ENCODE peak calls at places on chromosomes 13 and 19, in four cellular contexts. T is A673, D is kidney, U is endodermal cell. G is an unnamed sample. For H3K4me1, the result is how much of the 10 kb centered on the place peaks cover.

GRCh38 chr13:27997904-27998522 is 9.5 kb upstream of the URAD start:
- DNase-seq in T (peak), D (no peak), U (peak), G (peak)

GRCh38 chr19:45640849-45641273 is 1.7 kb upstream of the EML2 start:
- DNase-seq in T (no peak), D (no peak), U (peak), G (no peak)

GRCh38 chr19:38654478-38655079 is 7.1 kb downstream of the ACTN4 start:
- DNase-seq in T (no peak), D (no peak), U (peak), G (no peak)

GRCh38 chr19:16423891-16424290 is 47.9 kb downstream of the EPS15L1 start:
- DNase-seq in T (no peak), D (no peak), U (no peak), G (no peak)

GRCh38 chr19:46030861-46031550 is 8.2 kb upstream of the PGLYRP1 start:
- DNase-seq in T (no peak), D (no peak), U (peak), G (no peak)

GRCh38 chr13:51925865-51926527 is 64.2 kb downstream of the CCDC70 start:
- DNase-seq in T (no peak), D (no peak), U (no peak), G (no peak)

GRCh38 chr13:113550453-113550852 is 34.1 kb upstream of the TFDP1 start:
- DNase-seq in T (no peak), D (peak), U (peak), G (no peak)

GRCh38 chr19:6668696-6669095 is 1.3 kb downstream of the TNFSF14 start:
- DNase-seq in T (no peak), D (no peak), U (no peak), G (no peak)

GRCh38 chr13:108816381-108816780 is 187.0 kb downstream of the MYO16 start:
- DNase-seq in T (no peak), D (no peak), U (no peak), G (no peak)

GRCh38 chr19:5694167-5694951 is 4.3 kb downstream of the RPL36 start:
- DNase-seq in T (no peak), D (no peak), U (peak), G (no peak)

GRCh38 chr19:41649827-41650226 is 23.0 kb upstream of the CEACAM4 start:
- DNase-seq in T (no peak), D (no peak), U (no peak), G (no peak)

GRCh38 chr19:290539-291521 is at the start of gene PLPP2:
- DNase-seq in T (no peak), D (no peak), U (peak), G (no peak)

GRCh38 chr19:291561-292280 is 518 bp upstream of the PLPP2 start:
- DNase-seq in T (peak), D (no peak), U (peak), G (no peak)

GRCh38 chr19:287381-287871 is 3.8 kb downstream of the PLPP2 start:
- DNase-seq in T (no peak), D (no peak), U (peak), G (no peak)

GRCh38 chr19:288911-289310 is 2.3 kb downstream of the PLPP2 start:
- DNase-seq in T (no peak), D (no peak), U (peak), G (no peak)

DNA sequence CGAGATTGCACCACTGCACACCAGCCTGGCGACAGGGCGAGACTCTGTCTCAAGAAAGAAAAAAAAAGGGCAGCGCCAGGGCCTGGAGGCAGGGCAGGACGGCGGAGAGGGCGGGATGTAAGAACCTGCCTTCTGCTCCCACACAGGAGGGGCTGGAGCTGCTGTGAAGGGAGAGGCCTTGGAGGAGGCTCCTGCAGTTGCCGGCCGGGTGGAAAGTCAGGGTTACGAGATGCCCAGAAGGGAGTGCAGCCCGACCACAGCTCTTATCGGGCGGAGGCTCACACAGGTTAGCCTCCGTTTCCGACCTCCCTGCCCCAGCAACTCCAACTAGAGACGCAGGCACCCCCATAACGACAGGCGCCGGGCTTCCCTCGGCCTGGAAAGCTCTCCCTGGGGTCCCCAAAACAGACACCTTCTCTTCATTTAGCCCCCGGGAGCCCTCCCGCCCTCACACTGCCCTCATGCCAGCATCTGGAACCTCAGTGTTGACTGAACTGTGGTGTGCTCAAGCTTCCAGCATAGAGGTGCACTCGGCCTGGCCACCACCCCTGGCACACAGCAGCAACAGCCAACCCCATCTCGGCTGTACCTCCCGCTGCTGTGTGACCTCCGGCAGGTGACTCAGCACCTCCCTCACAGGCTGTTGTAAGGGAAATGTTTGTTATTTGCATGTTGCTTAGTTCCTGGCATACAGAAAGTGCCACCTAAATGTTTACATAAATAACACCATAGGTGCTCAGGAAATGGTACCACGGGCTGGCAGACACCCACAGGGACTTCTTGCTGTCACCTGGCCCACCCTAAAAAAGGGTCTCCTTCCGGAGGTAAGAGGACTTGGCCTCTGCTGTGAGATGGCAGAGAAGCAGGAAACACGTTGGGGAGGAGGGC is 1.3 kb downstream of the PLPP2 start:
- DNase-seq in T (no peak), D (peak), U (peak), G (no peak)
- H3K4me3 ChIP-seq in T (peak), D (no peak), U (peak), G (no peak)

DNA sequence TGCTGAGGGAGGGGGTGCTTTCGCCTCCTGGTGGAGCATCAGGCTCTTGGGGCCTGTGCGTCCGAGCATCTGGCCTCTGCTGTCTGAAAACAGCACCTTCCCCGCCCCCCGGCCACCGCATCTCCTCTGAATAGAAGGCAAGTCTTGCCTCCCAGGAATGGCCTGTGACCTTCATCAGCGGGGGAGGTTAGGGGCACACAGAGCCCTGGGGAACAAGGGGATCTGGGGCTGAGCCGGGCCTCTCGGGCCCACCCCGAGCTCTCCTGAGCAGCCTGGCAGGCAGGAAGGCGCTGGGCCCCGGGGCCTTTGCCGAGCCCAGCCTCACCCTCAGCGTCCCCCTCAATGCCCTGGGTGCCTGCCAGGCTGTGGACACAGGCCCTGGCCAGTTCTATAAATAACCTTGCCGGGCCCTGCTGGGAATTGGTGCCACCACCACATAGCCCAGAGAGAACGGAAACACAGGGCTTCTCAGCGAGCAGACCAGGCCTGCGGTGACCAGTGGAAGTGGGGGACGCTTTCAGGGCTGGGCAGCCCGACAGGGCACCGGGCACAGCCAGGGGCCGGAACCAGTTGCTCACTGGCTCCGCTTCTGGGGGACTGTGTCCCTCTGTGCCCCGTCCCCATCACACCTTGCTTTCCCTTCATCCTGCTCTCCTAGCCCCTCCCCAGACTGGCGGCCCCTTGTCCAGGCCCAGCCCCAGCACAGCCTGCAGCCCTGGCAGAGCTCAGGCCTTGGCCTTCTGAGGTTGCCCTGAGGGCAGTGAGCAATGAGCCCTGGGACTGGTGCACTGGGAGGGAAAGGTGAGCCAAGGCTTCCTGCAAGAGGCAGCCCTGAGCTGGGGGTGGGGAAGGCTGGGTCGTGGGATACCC is 9.5 kb downstream of the STK11 start:
- DNase-seq in T (no peak), D (peak), U (no peak), G (peak)
- TF ChIP-seq CTCF in T (no peak), D (no peak), U (no peak), G (no peak)

DNA sequence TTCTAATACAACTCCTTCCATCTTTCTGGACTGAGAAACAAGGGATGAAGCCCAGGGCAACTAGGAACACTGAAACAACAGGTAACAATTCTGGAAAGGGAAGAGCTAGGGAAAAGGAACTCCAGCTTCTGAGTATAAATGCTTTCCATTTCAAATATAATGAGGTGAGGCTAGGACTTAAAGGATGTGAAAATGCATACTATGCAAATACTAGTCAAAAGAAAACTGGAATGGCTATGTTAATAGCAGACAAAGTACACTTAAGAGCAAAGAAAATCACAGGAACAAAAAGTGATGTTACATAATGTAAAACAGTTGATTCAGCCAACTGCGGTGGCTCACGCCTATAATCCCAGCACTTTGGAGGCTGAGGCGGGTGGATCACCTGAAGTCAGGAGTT is 6.3 kb downstream of the SIGLEC14 start:
- DNase-seq in T (no peak), D (no peak), U (no peak), G (no peak)
- H3K4me1 ChIP-seq in T (under half), D (under half), U (under half), G (under half)

GRCh38 chr19:49869484-49870308 is 2.3 kb upstream of the PNKP start:
- DNase-seq in T (peak), D (peak), U (peak), G (peak)

GRCh38 chr19:49866933-49867782 is at the start of gene PNKP:
- DNase-seq in T (peak), D (peak), U (peak), G (peak)

GRCh38 chr19:49871349-49871985 is 4.1 kb upstream of the PNKP start:
- DNase-seq in T (no peak), D (no peak), U (no peak), G (no peak)

GRCh38 chr19:49870309-49870901 is 3.0 kb upstream of the PNKP start:
- DNase-seq in T (no peak), D (peak), U (no peak), G (peak)

DNA sequence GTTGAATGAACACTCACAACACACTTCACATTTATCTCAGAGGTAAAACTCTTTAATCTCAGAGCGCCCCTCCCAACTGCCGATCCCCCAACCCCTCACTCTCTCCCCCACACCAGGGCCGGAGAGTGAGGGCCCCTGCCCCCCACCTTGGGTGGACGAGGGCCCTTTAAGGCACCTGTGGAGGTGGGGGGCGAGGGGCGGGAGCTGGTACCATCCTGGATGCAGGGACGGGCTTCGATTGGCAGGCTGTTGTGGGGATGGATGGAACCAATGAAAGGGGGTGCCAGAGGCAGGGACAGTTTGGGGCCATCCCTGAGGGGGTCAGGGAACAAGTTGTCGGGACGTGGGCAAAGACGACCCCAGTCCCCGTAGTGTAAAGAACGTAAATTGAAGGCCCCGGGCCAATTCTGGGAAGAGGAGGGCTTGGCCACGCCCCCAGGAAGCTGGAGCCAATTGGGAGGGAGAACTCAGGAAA is 1.7 kb upstream of the PNKP start:
- DNase-seq in T (no peak), D (no peak), U (no peak), G (no peak)
- H3K4me3 ChIP-seq in T (peak), D (peak), U (peak), G (peak)

DNA sequence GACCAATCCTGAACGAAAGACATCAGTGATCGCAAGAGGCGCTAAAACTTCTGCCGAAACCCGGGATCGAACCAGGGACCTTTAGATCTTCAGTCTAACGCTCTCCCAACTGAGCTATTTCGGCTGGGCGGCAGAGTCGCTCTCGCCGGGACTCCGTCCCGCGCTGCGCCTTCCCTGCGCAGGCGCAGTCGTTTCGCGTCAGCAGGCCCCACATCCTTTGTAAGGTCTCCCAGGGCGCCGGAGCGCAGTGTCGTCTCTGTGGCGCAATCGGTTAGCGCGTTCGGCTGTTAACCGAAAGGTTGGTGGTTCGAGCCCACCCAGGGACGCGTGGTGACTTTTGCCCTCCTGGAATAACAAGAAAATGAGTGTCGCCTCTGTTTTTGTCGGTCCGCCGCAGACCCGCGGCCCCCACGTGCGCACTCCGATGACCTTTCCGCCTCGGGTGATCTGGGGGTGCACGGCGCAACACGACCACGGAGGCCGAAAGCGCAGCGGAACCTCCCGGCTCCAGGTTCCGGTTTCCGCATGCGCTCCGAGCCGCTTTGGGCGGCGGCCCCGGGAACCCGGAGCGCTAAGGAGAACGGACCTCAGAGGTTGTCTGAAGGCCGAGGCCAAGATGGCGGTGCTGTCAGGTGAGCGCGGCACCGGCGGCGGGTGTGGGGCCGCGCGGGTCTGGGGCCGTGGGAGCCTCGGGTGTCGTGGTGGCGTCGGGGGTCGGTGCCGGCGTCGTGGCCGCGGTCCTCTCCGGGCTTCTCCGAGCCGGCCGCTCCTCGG is at the start of gene NDUFS7:
- DNase-seq in T (peak), D (peak), U (peak), G (peak)
- TF ChIP-seq CTCF in T (peak), D (peak), U (peak), G (peak)

DNA sequence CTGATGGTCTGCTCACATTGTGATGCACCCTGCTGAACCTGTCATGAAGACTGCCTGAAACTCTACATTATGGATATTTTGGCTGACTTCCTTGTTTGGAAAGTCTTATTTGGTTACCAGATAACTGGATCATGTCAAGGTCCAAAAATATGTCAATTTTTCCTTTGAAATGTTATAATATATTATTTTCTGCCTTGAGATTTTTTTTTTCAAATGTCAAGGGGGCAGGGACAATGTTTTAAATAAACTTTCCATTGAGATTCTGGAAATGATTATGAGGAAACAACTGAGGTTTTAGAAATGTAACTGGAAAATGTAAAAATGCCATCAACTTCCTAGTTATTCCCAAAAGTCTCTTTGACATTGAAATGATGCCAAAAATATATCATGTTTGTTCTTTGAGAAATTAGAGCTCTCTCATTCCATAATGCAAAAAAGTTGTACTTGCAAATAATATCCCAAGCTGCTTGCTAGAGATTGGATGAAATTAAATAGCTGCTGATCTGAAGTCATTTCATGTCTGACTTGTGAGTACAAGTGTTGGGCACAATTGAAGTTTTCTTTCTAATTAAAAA is 117.1 kb downstream of the RFC3 start:
- DNase-seq in T (no peak), D (no peak), U (no peak), G (no peak)
- H3K4me1 ChIP-seq in T (under half), D (under half), U (under half), G (under half)

DNA sequence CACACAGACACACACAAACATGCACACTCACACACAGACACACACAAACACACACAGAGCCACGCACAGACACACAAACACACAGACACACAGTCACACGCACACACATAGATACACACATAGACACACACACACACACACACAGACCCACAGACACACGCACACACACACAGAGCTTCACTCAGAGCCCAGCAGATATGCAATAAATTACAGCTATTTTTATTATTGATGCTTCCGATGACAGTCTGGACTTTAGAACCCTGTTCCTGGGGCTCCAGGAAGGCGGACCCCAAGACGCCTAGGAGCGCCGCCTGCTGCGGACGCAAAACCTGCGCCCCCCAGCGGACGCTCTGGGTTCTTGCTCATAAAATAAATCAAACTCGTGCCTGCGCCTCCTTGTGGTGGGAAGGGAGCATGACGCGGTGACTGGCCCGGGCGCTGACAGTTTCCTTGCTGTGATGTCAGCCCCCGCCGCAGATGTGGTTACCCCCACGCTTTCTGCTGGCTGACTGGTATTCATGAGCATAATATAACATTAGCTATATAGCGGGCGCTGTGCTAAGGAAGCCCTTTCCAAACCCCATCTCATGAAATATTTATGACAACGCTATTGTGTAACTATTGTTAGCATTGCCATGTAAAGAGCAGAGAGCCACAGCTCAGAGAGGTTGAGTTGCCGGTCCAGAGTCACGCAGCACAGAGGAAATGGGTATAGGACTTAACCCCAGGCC is 64.4 kb upstream of the TM9SF2 start:
- DNase-seq in T (peak), D (peak), U (peak), G (peak)
- H3K4me3 ChIP-seq in T (peak), D (peak), U (no peak), G (peak)

DNA sequence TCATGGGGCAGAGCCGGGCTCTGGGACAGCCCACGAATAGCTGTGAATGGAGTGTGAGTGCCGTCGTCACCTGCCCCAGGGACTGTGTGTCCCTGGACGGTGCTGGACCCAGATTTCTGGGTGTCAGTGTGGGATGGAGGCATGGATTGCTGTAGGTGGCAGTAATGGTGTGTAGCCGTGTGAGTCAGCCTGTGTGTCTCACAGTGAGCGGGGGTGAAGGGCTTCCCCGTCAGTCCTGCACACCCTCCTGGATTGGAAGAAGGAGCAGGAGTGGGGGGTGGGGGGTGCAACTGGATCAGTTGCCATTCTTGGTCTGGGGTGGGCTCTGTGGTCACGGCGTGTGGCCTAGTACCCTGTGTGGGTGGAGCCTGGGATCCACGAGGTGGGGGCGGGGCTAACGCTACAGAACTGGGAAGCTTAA is 6.5 kb upstream of the LTBP4 start:
- DNase-seq in T (no peak), D (peak), U (no peak), G (no peak)
- TF ChIP-seq CTCF in T (no peak), D (no peak), U (no peak), G (no peak)

DNA sequence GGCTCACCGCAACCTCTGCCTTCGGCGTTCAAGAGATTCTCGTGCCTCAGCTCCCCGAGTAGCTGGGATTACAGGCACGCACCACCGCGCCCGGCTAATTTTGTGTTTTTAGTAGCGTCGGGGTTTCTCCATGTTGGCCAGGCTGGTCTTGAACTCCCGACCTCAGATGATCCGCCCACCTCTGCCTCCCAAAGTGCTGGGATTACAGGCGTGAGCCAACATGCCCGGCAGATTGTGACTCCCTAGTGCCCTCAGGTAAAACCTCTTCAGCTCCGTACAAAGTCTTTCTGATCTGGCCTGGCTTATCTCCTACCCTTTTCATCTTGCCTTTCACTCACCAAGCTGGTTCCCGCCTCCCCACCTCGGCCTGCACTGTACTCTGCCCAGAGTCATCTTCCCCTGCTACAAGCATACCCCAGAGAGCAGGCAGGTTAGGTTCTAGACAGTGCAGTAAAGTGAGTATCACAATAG is 15.0 kb downstream of the BICRA start:
- DNase-seq in T (no peak), D (no peak), U (no peak), G (no peak)
- H3K4me1 ChIP-seq in T (under half), D (under half), U (under half), G (under half)

G was measured in BE2C.